ENCODE peak calls at places on chromosomes 16 and 17, in seven cellular contexts. U is dermis microvascular lymphatic vessel endothelial cell; I is EL; V is non-pigmented ciliary epithelial cell; Y is stimulated activated naive CD8-positive, alpha-beta T cell treated with anti-CD3 and anti-CD28 coated beads, Interleukin-15, Interleukin-2, amounts not matched to agents 100 U/mL and 50 U/mL, for 24 hours; B is NCI-H774; N is SK-MEL-5. L is an unnamed sample.

GRCh38 chr17:14575349-14575966 is 274.6 kb downstream of the HS3ST3B1 start:
- DNase-seq in U (no peak), I (peak; percentile 47), V (no peak), Y (no peak), B (no peak), N (no peak), L (no peak)

GRCh38 chr17:45341389-45342158 is 24.8 kb upstream of the MAP3K14 start:
- DNase-seq in U (no peak), I (peak; percentile 99), V (peak; percentile 47), Y (no peak), B (no peak), N (peak; percentile 71), L (peak; percentile 90)

GRCh38 chr17:35010093-35010492 is 29.8 kb downstream of the LIG3 start:
- DNase-seq in U (no peak), I (no peak), V (no peak), Y (no peak), B (no peak), N (no peak), L (peak; percentile 8)

GRCh38 chr16:4649744-4650442 is 25.3 kb downstream of the MGRN1 start:
- DNase-seq in U (no peak), I (no peak), V (no peak), Y (no peak), B (no peak), N (no peak), L (no peak)

GRCh38 chr16:75758215-75758614 is 31.9 kb upstream of the CPHXL start:
- DNase-seq in U (no peak), I (peak; percentile 29), V (peak; percentile 38), Y (no peak), B (no peak), N (no peak), L (peak; percentile 49)

GRCh38 chr16:74726736-74727135 is 26.1 kb upstream of the MLKL start:
- DNase-seq in U (no peak), I (no peak), V (no peak), Y (peak; percentile 55), B (no peak), N (peak; percentile 55), L (no peak)

GRCh38 chr16:79609861-79610260 is 9.3 kb upstream of the MAF start:
- DNase-seq in U (no peak), I (no peak), V (no peak), Y (no peak), B (no peak), N (no peak), L (no peak)

GRCh38 chr16:2226245-2226793 is 2.9 kb downstream of the E4F1 start:
- DNase-seq in U (no peak), I (peak; percentile 52), V (no peak), Y (no peak), B (no peak), N (no peak), L (no peak)

GRCh38 chr16:56252835-56253234 is 61.5 kb downstream of the GNAO1 start:
- DNase-seq in U (no peak), I (no peak), V (no peak), Y (no peak), B (no peak), N (no peak), L (no peak)

GRCh38 chr16:75256871-75257343 is 5.5 kb upstream of the BCAR1 start:
- DNase-seq in U (peak; percentile 54), I (peak; percentile 49), V (no peak), Y (no peak), B (no peak), N (no peak), L (peak; percentile 47)

GRCh38 chr16:56189990-56190902 is 1.0 kb upstream of the GNAO1 start:
- DNase-seq in U (no peak), I (no peak), V (no peak), Y (no peak), B (no peak), N (peak; percentile 15), L (peak; percentile 3)

GRCh38 chr17:10067446-10068143 is 130.8 kb downstream of the GAS7 start:
- DNase-seq in U (no peak), I (no peak), V (no peak), Y (no peak), B (no peak), N (no peak), L (no peak)

GRCh38 chr17:57785032-57785431 is 39.9 kb upstream of the CCDC182 start:
- DNase-seq in U (no peak), I (no peak), V (no peak), Y (no peak), B (no peak), N (no peak), L (no peak)

GRCh38 chr16:54957403-54957802 is 26.7 kb downstream of the IRX5 start:
- DNase-seq in U (peak; percentile 11), I (peak; percentile 48), V (no peak), Y (peak; percentile 37), B (peak; percentile 27), N (peak; percentile 73), L (peak; percentile 9)

GRCh38 chr16:83335076-83335475 is 472.7 kb upstream of the HSBP1 start:
- DNase-seq in U (no peak), I (no peak), V (no peak), Y (no peak), B (no peak), N (no peak), L (no peak)

GRCh38 chr17:37726891-37727780 is 17.7 kb downstream of the HNF1B start:
- DNase-seq in U (no peak), I (no peak), V (no peak), Y (no peak), B (no peak), N (no peak), L (no peak)

GRCh38 chr16:67461600-67462278 is 19.2 kb downstream of the ATP6V0D1 start:
- DNase-seq in U (no peak), I (no peak), V (no peak), Y (no peak), B (no peak), N (no peak), L (no peak)

GRCh38 chr16:30761427-30761927 is 385 bp downstream of the CFAP119 start:
- DNase-seq in U (no peak), I (peak; percentile 50), V (no peak), Y (peak; percentile 67), B (no peak), N (no peak), L (no peak)

GRCh38 chr17:73160980-73161630 is 3.7 kb upstream of the SSTR2 start:
- DNase-seq in U (no peak), I (no peak), V (no peak), Y (no peak), B (no peak), N (no peak), L (no peak)

GRCh38 chr16:81604960-81605383 is 160.4 kb downstream of the CMIP start:
- DNase-seq in U (no peak), I (peak; percentile 78), V (no peak), Y (no peak), B (peak; percentile 16), N (no peak), L (peak; percentile 60)

GRCh38 chr17:72004011-72004427 is 116.8 kb upstream of the SOX9 start:
- DNase-seq in U (no peak), I (peak; percentile 70), V (no peak), Y (no peak), B (no peak), N (no peak), L (no peak)

GRCh38 chr17:50267074-50267841 is 7.0 kb upstream of the TMEM92 start:
- DNase-seq in U (no peak), I (peak; percentile 41), V (no peak), Y (no peak), B (no peak), N (no peak), L (peak; percentile 55)

GRCh38 chr17:55451758-55452468 is 30.3 kb upstream of the MMD start:
- DNase-seq in U (no peak), I (peak; percentile 41), V (no peak), Y (no peak), B (no peak), N (no peak), L (peak; percentile 84)

GRCh38 chr17:40542562-40543411 is 22.5 kb downstream of the CCR7 start:
- DNase-seq in U (peak; percentile 93), I (peak; percentile 89), V (no peak), Y (peak; percentile 84), B (no peak), N (no peak), L (peak; percentile 100)

GRCh38 chr17:4951486-4951885 is 567 bp downstream of the ENO3 start:
- DNase-seq in U (no peak), I (no peak), V (no peak), Y (no peak), B (no peak), N (no peak), L (no peak)

GRCh38 chr16:46583036-46583435 is 38.1 kb downstream of the SHCBP1 start:
- DNase-seq in U (no peak), I (no peak), V (no peak), Y (no peak), B (no peak), N (no peak), L (no peak)

GRCh38 chr17:64491034-64491860 is 5.6 kb downstream of the POLG2 start:
- DNase-seq in U (peak; percentile 50), I (peak; percentile 34), V (no peak), Y (peak; percentile 62), B (no peak), N (peak; percentile 85), L (peak; percentile 59)

GRCh38 chr16:25124503-25124902 is 13.0 kb downstream of the LCMT1 start:
- DNase-seq in U (no peak), I (no peak), V (no peak), Y (no peak), B (no peak), N (no peak), L (no peak)

GRCh38 chr17:21190078-21190477 is 23.9 kb downstream of the TMEM11 start:
- DNase-seq in U (no peak), I (no peak), V (no peak), Y (no peak), B (no peak), N (no peak), L (no peak)

GRCh38 chr17:32962320-32962707 is 29.3 kb upstream of the SPACA3 start:
- DNase-seq in U (no peak), I (no peak), V (no peak), Y (no peak), B (no peak), N (no peak), L (no peak)

GRCh38 chr17:50563095-50563511 is 2.6 kb downstream of the CACNA1G start:
- DNase-seq in U (no peak), I (no peak), V (no peak), Y (no peak), B (no peak), N (no peak), L (no peak)

GRCh38 chr17:71496552-71496951 is 624.3 kb upstream of the SOX9 start:
- DNase-seq in U (no peak), I (peak; percentile 28), V (peak; percentile 73), Y (no peak), B (no peak), N (no peak), L (no peak)

GRCh38 chr17:2867441-2868424 is 71.5 kb downstream of the RAP1GAP2 start:
- DNase-seq in U (no peak), I (peak; percentile 88), V (no peak), Y (no peak), B (no peak), N (no peak), L (peak; percentile 35)

L was measured in fibroblast of the aortic adventitia.